ENCODE peak calls at places on chromosomes 13 and 19, in nine cellular contexts. C is vagina, Y is ovary, K is tibial nerve, X is spleen, M is body of pancreas, D is adrenal gland, L is GM12891, H is lower leg skin. J is an unnamed sample.

GRCh38 chr19:32691952-32692726 is 518 bp downstream of the NUDT19 start:
- DNase-seq in H (peak; percentile 45), Y (peak; percentile 56), C (no peak), M (peak; percentile 59), D (peak; percentile 85), X (peak; percentile 94), L (peak; percentile 46), K (peak; percentile 17), J (peak; percentile 46)

GRCh38 chr19:3243851-3244700 is 19.6 kb downstream of the CELF5 start:
- DNase-seq in M (peak; percentile 35), K (no peak), X (no peak), C (no peak), H (no peak), D (peak; percentile 48), Y (peak; percentile 32), L (no peak), J (no peak)

GRCh38 chr19:42285546-42285945 is 16.4 kb upstream of the PRR19 start:
- DNase-seq in D (no peak), L (no peak), M (peak; percentile 21), X (peak; percentile 85), Y (peak; percentile 53), C (no peak), H (no peak), K (no peak), J (no peak)

GRCh38 chr13:21800847-21801616 is 130.2 kb downstream of the FGF9 start:
- DNase-seq in D (no peak), K (no peak), H (no peak), X (no peak), Y (no peak), C (no peak), L (no peak), M (no peak), J (no peak)

GRCh38 chr13:80690208-80690607 is 349.3 kb upstream of the SPRY2 start:
- DNase-seq in C (no peak), M (no peak), K (no peak), X (peak; percentile 30), Y (no peak), D (no peak), L (no peak), H (no peak), J (no peak)

GRCh38 chr13:86447479-86447878 is 648.3 kb upstream of the SLITRK6 start:
- DNase-seq in D (no peak), X (no peak), L (no peak), C (no peak), Y (no peak), M (no peak), H (no peak), K (no peak), J (no peak)

GRCh38 chr19:41904118-41904870 is 21.3 kb downstream of the ARHGEF1 start:
- DNase-seq in C (no peak), L (no peak), M (peak; percentile 54), D (no peak), K (no peak), Y (no peak), X (peak; percentile 66), H (no peak), J (no peak)

GRCh38 chr19:16113727-16114126 is 2.0 kb downstream of the RAB8A start:
- DNase-seq in C (no peak), M (no peak), L (no peak), D (no peak), H (no peak), K (no peak), X (no peak), Y (no peak), J (no peak)

GRCh38 chr13:83184819-83185218 is 697.5 kb downstream of the SLITRK1 start:
- DNase-seq in L (no peak), M (no peak), D (no peak), H (no peak), Y (no peak), C (no peak), X (no peak), K (no peak), J (no peak)

GRCh38 chr13:42396501-42396900 is 124.5 kb downstream of the AKAP11 start:
- DNase-seq in M (no peak), K (no peak), C (no peak), L (no peak), Y (no peak), D (no peak), H (no peak), X (peak; percentile 83), J (no peak)

GRCh38 chr13:41075034-41075433 is 13.7 kb downstream of the WBP4 start:
- DNase-seq in L (no peak), D (peak; percentile 54), C (no peak), H (no peak), K (peak; percentile 54), M (no peak), X (no peak), Y (no peak), J (no peak)

GRCh38 chr13:87129602-87130300 is 541.4 kb upstream of the SLITRK5 start:
- DNase-seq in Y (no peak), K (no peak), D (no peak), C (no peak), X (no peak), L (no peak), M (no peak), H (no peak), J (peak; percentile 9)

GRCh38 chr19:15294591-15294990 is 37.7 kb downstream of the BRD4 start:
- DNase-seq in Y (no peak), X (peak; percentile 32), L (no peak), M (peak; percentile 21), C (no peak), D (peak; percentile 73), H (peak; percentile 28), K (no peak), J (no peak)

GRCh38 chr19:2188708-2189385 is 25.1 kb downstream of the DOT1L start:
- DNase-seq in L (no peak), H (no peak), X (no peak), Y (no peak), K (no peak), C (no peak), M (no peak), D (no peak), J (no peak)

GRCh38 chr19:42313096-42313839 is at the start of gene TMEM145:
- DNase-seq in X (no peak), D (peak; percentile 64), C (no peak), L (peak; percentile 82), K (no peak), M (peak; percentile 62), Y (peak; percentile 59), H (no peak), J (peak; percentile 92)

GRCh38 chr19:41705393-41706174 is 2.8 kb upstream of the CEACAM5 start:
- DNase-seq in H (no peak), K (no peak), L (no peak), M (peak; percentile 31), X (no peak), C (peak; percentile 79), D (no peak), Y (no peak), J (peak; percentile 28)

DNA sequence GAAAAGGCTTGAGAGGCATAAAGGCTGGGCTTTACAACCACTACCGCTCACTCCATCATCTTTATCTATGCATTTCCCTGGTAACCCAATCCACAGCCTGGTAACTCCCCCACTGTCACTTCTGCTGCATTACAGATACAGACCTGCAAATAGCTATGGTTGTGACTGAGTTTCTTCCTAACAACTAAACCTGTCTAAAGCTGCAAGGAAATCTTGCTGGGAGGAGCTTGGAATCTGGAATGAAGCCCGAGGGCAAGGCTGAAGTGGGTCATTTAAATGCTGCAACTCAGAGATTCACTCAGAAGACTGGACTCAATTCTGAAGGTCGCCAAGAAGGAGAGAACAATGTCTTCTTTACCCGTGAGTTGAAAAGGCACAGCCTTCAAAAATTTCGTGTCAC is at the start of gene LGALS13:
- DNase-seq in X (no peak), L (no peak), M (no peak), H (no peak), K (no peak), D (no peak), C (no peak), Y (no peak), J (no peak)
- TF ChIP-seq POLR2A in X (no peak), L (no peak), M (no peak), H (no peak), K (no peak), D (no peak), C (no peak), Y (no peak), J (no peak)

GRCh38 chr19:4363571-4364304 is 20.4 kb downstream of the MPND start:
- DNase-seq in C (no peak), Y (no peak), L (no peak), H (no peak), D (no peak), K (no peak), X (peak; percentile 74), M (peak; percentile 13), J (no peak)
- TF ChIP-seq POLR2A in C (no peak), Y (no peak), L (peak; percentile 6), H (no peak), D (no peak), K (no peak), X (no peak), M (no peak), J (no peak)

GRCh38 chr19:463483-464130 is 2.8 kb upstream of the SHC2 start:
- DNase-seq in D (no peak), K (no peak), H (no peak), Y (no peak), X (no peak), L (no peak), C (no peak), M (no peak), J (no peak)

GRCh38 chr19:458091-459042 is 2.5 kb downstream of the SHC2 start:
- DNase-seq in C (no peak), X (no peak), D (no peak), Y (no peak), H (no peak), K (no peak), M (no peak), L (no peak), J (no peak)

GRCh38 chr19:461664-462551 is 1.1 kb upstream of the SHC2 start:
- DNase-seq in K (no peak), X (no peak), C (no peak), Y (peak; percentile 60), H (peak; percentile 34), M (peak; percentile 93), L (no peak), D (peak; percentile 24), J (no peak)

GRCh38 chr19:459724-460511 is 915 bp downstream of the SHC2 start:
- DNase-seq in C (no peak), X (no peak), L (no peak), Y (peak; percentile 84), H (no peak), K (peak; percentile 31), D (peak; percentile 45), M (peak; percentile 81), J (peak; percentile 98)

GRCh38 chr19:460877-461609 is at the start of gene SHC2:
- DNase-seq in L (no peak), M (peak; percentile 77), Y (peak; percentile 71), H (no peak), K (no peak), X (no peak), D (no peak), C (no peak), J (no peak)
- TF ChIP-seq POLR2A in L (no peak), M (no peak), Y (no peak), H (no peak), K (no peak), X (no peak), D (peak; percentile 72), C (peak; percentile 63), J (peak; percentile 15)

DNA sequence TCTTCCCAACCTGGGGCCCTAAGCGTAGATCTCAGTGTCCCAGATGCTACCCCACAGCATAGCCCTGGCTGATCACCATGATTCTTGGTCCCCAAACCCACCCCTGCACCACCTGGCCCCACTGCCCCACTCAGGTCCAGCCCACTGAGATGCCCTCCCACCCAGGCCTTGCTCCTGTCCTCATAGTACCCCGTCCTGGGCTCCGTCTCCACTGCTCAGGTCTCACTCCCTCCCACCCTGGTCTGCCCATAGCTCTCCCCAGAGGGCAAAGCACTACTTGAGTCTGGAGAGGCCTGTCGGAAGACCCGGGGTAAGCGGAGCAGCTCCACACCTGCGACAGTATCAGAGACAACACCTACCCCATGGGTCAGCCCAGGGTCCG is 35.8 kb upstream of the ISYNA1 start:
- DNase-seq in H (no peak), D (no peak), K (no peak), M (no peak), X (peak; percentile 71), L (no peak), Y (no peak), C (no peak), J (no peak)
- TF ChIP-seq POLR2A in H (no peak), D (no peak), K (no peak), M (no peak), X (no peak), L (no peak), Y (no peak), C (no peak), J (no peak)